ENCODE peak calls at places on chromosomes 6 and 20, in nine cellular contexts. V is EL, B is GM04503, I is Peyer's patch, G is NCI-H1105 treated with DMSO at 0.1 percent for 48 hours, U is chondrocyte, C is T-helper 9 cell, R is NCI-H510A treated with DMSO at 0.1 percent for 48 hours, Z is AG09319. S is an unnamed sample.

GRCh38 chr6:119495230-119495683 is 145.7 kb upstream of the MAN1A1 start:
- DNase-seq in G (no peak), Z (no peak), R (peak; percentile 67), V (no peak), U (no peak), B (no peak), I (no peak), C (no peak), S (no peak)

GRCh38 chr6:25027221-25027916 is 91.6 kb upstream of the RIPOR2 start:
- DNase-seq in B (no peak), Z (no peak), G (no peak), I (peak; percentile 87), C (peak; percentile 71), R (no peak), U (no peak), V (no peak), S (no peak)

GRCh38 chr6:8513174-8513573 is 77.8 kb upstream of the SLC35B3 start:
- DNase-seq in G (no peak), I (no peak), C (no peak), V (no peak), Z (no peak), B (no peak), U (no peak), R (peak; percentile 2), S (no peak)

GRCh38 chr6:68038815-68039408 is 596.2 kb upstream of the ADGRB3 start:
- DNase-seq in G (no peak), Z (no peak), C (no peak), V (no peak), R (no peak), U (peak; percentile 44), I (no peak), B (no peak), S (no peak)

GRCh38 chr6:47180633-47181032 is 129.1 kb downstream of the TNFRSF21 start:
- DNase-seq in B (no peak), G (no peak), U (no peak), R (no peak), I (no peak), Z (no peak), C (no peak), V (peak; percentile 83), S (no peak)

GRCh38 chr6:169921853-169922779 is 170.7 kb downstream of the ERMARD start:
- DNase-seq in C (no peak), R (peak; percentile 14), U (peak; percentile 80), V (no peak), G (no peak), I (no peak), Z (no peak), B (no peak), S (no peak)

GRCh38 chr6:148561629-148562028 is 185.2 kb upstream of the UST start:
- DNase-seq in C (no peak), R (no peak), B (no peak), I (no peak), Z (no peak), V (no peak), G (no peak), U (no peak), S (no peak)

GRCh38 chr6:10412165-10412947 is 2.5 kb downstream of the TFAP2A start:
- DNase-seq in I (no peak), B (peak; percentile 45), Z (peak; percentile 89), G (peak; percentile 88), V (peak; percentile 96), U (peak; percentile 88), C (no peak), R (no peak), S (peak; percentile 87)

GRCh38 chr20:4025125-4025524 is 9.8 kb upstream of the RNF24 start:
- DNase-seq in Z (no peak), C (no peak), G (no peak), I (no peak), B (no peak), V (no peak), U (no peak), R (no peak), S (no peak)

GRCh38 chr20:62321521-62321948 is 18.7 kb downstream of the ADRM1 start:
- DNase-seq in I (no peak), V (no peak), B (no peak), R (no peak), U (no peak), G (no peak), C (no peak), Z (no peak), S (no peak)

GRCh38 chr6:80440496-80441160 is 334.2 kb downstream of the BCKDHB start:
- DNase-seq in U (no peak), I (no peak), C (no peak), B (no peak), Z (no peak), G (peak; percentile 84), R (no peak), V (no peak), S (peak; percentile 38)

GRCh38 chr20:62003567-62004405 is 61.9 kb downstream of the TAF4 start:
- DNase-seq in U (no peak), C (no peak), R (no peak), V (no peak), B (no peak), I (no peak), G (no peak), Z (no peak), S (no peak)

S was measured in COR-L47.